ENCODE peak calls at places on chromosome X, in six cellular contexts. Q, Y, R, O, H and K are unnamed samples.
A peak's percentile ranks its signal among the peaks of the same experiment; 100 is the strongest.

GRCh38 chrX:150489359-150490015 is 78.9 kb upstream of the MTM1 start:
- DNase-seq in Q (no peak), Y (no peak), R (no peak), O (no peak), H (no peak), K (no peak)

GRCh38 chrX:115459883-115460564 is 101.0 kb upstream of the PLS3 start:
- DNase-seq in Q (no peak), Y (no peak), R (no peak), O (no peak), H (no peak), K (no peak)

GRCh38 chrX:135112096-135112729 is 8.1 kb downstream of the ETDB start:
- DNase-seq in Q (peak; percentile 49), Y (peak; percentile 30), R (peak; percentile 24), O (no peak), H (no peak), K (peak; percentile 11)

GRCh38 chrX:101260435-101260834 is 30.7 kb downstream of the TAF7L start:
- DNase-seq in Q (peak; percentile 39), Y (peak; percentile 8), R (no peak), O (no peak), H (no peak), K (no peak)

GRCh38 chrX:2628751-2629315 is 62.3 kb upstream of the CD99 start:
- DNase-seq in Q (no peak), Y (no peak), R (no peak), O (no peak), H (no peak), K (no peak)

GRCh38 chrX:44012484-44013096 is 39.4 kb upstream of the NDP start:
- DNase-seq in Q (no peak), Y (no peak), R (peak; percentile 5), O (peak; percentile 56), H (no peak), K (peak; percentile 91)

GRCh38 chrX:1391370-1391706 is 575 bp downstream of the SLC25A6 start:
- DNase-seq in Q (no peak), Y (peak; percentile 97), R (no peak), O (no peak), H (no peak), K (no peak)

GRCh38 chrX:135383249-135383648 is 38.5 kb upstream of the SMIM10L2A start:
- DNase-seq in Q (no peak), Y (no peak), R (no peak), O (no peak), H (no peak), K (no peak)

GRCh38 chrX:123085311-123085940 is 98.7 kb upstream of the GRIA3 start:
- DNase-seq in Q (peak; percentile 32), Y (no peak), R (no peak), O (no peak), H (no peak), K (peak; percentile 41)

GRCh38 chrX:117743469-117744251 is 372.9 kb downstream of the KLHL13 start:
- DNase-seq in Q (peak; percentile 34), Y (peak; percentile 27), R (no peak), O (no peak), H (no peak), K (no peak)

GRCh38 chrX:123665197-123665596 is 67.7 kb downstream of the THOC2 start:
- DNase-seq in Q (no peak), Y (peak; percentile 8), R (no peak), O (no peak), H (no peak), K (peak; percentile 65)

GRCh38 chrX:153882086-153882498 is 3.9 kb downstream of the L1CAM start:
- DNase-seq in Q (no peak), Y (no peak), R (no peak), O (no peak), H (no peak), K (peak; percentile 15)

GRCh38 chrX:18995216-18995615 is 11.3 kb upstream of the PHKA2 start:
- DNase-seq in Q (no peak), Y (no peak), R (no peak), O (no peak), H (no peak), K (peak; percentile 66)

GRCh38 chrX:18992829-18993228 is 8.9 kb upstream of the PHKA2 start:
- DNase-seq in Q (no peak), Y (peak; percentile 39), R (no peak), O (no peak), H (no peak), K (no peak)

GRCh38 chrX:18997916-18998315 is 14.0 kb upstream of the PHKA2 start:
- DNase-seq in Q (peak; percentile 48), Y (no peak), R (no peak), O (no peak), H (no peak), K (no peak)

GRCh38 chrX:18996536-18996935 is 12.6 kb upstream of the PHKA2 start:
- DNase-seq in Q (no peak), Y (no peak), R (no peak), O (no peak), H (no peak), K (no peak)

DNA sequence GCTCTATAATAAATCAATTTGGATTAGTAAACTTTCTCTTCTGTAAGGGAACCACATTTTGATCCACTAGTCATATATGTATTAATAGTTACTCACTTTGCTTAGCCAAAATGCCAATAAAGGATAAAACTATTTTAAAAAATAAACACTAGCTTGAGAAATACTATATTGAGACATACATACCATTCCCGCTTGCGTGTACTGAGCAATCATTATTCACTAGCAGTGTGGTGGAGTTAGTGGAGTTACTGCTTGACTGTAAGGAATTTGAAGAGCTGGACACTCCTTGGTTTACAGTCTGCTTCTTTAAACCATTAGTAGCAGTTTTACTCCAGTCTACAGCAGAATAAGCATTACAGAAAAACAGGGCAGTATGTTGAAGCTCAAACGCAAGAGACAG is 10.8 kb upstream of the PHKA2 start:
- DNase-seq in Q (no peak), Y (no peak), R (no peak), O (no peak), H (no peak), K (peak; percentile 79)
- H3K27ac ChIP-seq in Q (no peak overlapping the region), Y (peak overlapping the region; percentile 67), R (no peak overlapping the region), O (no peak overlapping the region), H (no peak overlapping the region), K (peak overlapping the region; percentile 87)

DNA sequence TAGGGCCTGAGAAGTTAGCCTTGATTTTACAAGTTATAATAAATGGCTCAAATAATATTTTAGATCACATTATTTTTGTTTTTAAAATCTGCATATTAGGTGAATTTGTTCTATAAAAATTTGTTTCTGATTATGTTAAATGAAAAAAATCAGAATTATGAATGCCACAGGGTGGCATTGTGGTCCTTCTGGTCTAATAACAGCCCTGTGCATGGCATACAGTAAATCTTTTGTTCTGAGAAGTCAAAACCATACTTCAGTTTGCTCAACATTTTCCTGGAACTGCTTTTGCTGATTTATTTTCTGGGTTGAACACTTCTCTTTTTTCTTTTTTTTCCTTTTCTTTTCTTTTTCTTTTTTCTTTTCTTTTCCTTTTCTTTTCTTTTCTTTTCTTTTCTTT is 101.0 kb upstream of the UBQLN2 start:
- DNase-seq in Q (no peak), Y (no peak), R (no peak), O (no peak), H (no peak), K (no peak)
- H3K4me1 ChIP-seq in Q (no peaks in the 10 kb centered on the region), Y (no peaks in the 10 kb centered on the region), R (no peaks in the 10 kb centered on the region), O (no peaks in the 10 kb centered on the region), H (no peaks in the 10 kb centered on the region), K (no peaks in the 10 kb centered on the region)

GRCh38 chrX:40922307-40922706 is 162.9 kb upstream of the USP9X start:
- DNase-seq in Q (peak; percentile 71), Y (peak; percentile 61), R (no peak), O (no peak), H (no peak), K (no peak)
- TF ChIP-seq CTCF in Q (peak; percentile 64), Y (peak; percentile 31), R (no peak), O (peak; percentile 8), H (no peak), K (peak; percentile 68)

GRCh38 chrX:109952050-109952449 is 50.9 kb upstream of the TMEM164 start:
- DNase-seq in Q (no peak), Y (no peak), R (no peak), O (no peak), H (no peak), K (no peak)
- H3K27ac ChIP-seq in Q (no peak overlapping the region), Y (no peak overlapping the region), R (no peak overlapping the region), O (no peak overlapping the region), H (no peak overlapping the region), K (no peak overlapping the region)

GRCh38 chrX:6005856-6006255 is 222.8 kb downstream of the NLGN4X start:
- DNase-seq in Q (no peak), Y (no peak), R (no peak), O (no peak), H (no peak), K (no peak)
- H3K4me1 ChIP-seq in Q (peaks cover 9% of the 10 kb centered on the region), Y (no peaks in the 10 kb centered on the region), R (no peaks in the 10 kb centered on the region), O (no peaks in the 10 kb centered on the region), H (no peaks in the 10 kb centered on the region), K (no peaks in the 10 kb centered on the region)

GRCh38 chrX:106906361-106906760 is 3.2 kb upstream of the RIPPLY1 start:
- DNase-seq in Q (no peak), Y (peak; percentile 23), R (no peak), O (no peak), H (no peak), K (no peak)

GRCh38 chrX:106903856-106904528 is 851 bp upstream of the RIPPLY1 start:
- DNase-seq in Q (no peak), Y (no peak), R (no peak), O (no peak), H (no peak), K (no peak)

GRCh38 chrX:106902684-106903083 is 457 bp downstream of the RIPPLY1 start:
- DNase-seq in Q (no peak), Y (peak; percentile 43), R (no peak), O (no peak), H (no peak), K (no peak)

GRCh38 chrX:106903291-106903820 is at the start of gene RIPPLY1:
- DNase-seq in Q (no peak), Y (no peak), R (no peak), O (no peak), H (no peak), K (no peak)

GRCh38 chrX:106905064-106905708 is 2.0 kb upstream of the RIPPLY1 start:
- DNase-seq in Q (no peak), Y (no peak), R (no peak), O (no peak), H (no peak), K (no peak)
- TF ChIP-seq CTCF in Q (no peak), Y (no peak), R (no peak), O (no peak), H (no peak), K (no peak)

GRCh38 chrX:18899796-18900380 is 84.0 kb downstream of the PHKA2 start:
- DNase-seq in Q (peak; percentile 50), Y (peak; percentile 29), R (no peak), O (no peak), H (no peak), K (no peak)

GRCh38 chrX:18897611-18898010 is 86.3 kb downstream of the PHKA2 start:
- DNase-seq in Q (no peak), Y (no peak), R (no peak), O (no peak), H (no peak), K (no peak)

GRCh38 chrX:18896680-18897544 is 87.0 kb downstream of the PHKA2 start:
- DNase-seq in Q (peak; percentile 14), Y (no peak), R (no peak), O (no peak), H (no peak), K (no peak)

GRCh38 chrX:18898091-18898490 is 85.8 kb downstream of the PHKA2 start:
- DNase-seq in Q (no peak), Y (no peak), R (no peak), O (no peak), H (no peak), K (no peak)

GRCh38 chrX:18898517-18898916 is 85.4 kb downstream of the PHKA2 start:
- DNase-seq in Q (no peak), Y (no peak), R (no peak), O (no peak), H (no peak), K (no peak)
- H3K27ac ChIP-seq in Q (no peak overlapping the region), Y (no peak overlapping the region), R (no peak overlapping the region), O (no peak overlapping the region), H (no peak overlapping the region), K (no peak overlapping the region)

GRCh38 chrX:19789376-19789775 is 98.0 kb downstream of the SH3KBP1 start:
- DNase-seq in Q (no peak), Y (no peak), R (no peak), O (no peak), H (no peak), K (no peak)
- H3K4me1 ChIP-seq in Q (no peaks in the 10 kb centered on the region), Y (no peaks in the 10 kb centered on the region), R (no peaks in the 10 kb centered on the region), O (peaks cover 16% of the 10 kb centered on the region), H (no peaks in the 10 kb centered on the region), K (no peaks in the 10 kb centered on the region)